ENCODE peak calls at places on chromosomes 4 and X, in five cellular contexts. C, B, S, E and O are unnamed samples.

GRCh38 chr4:22870847-22871246 is 178.1 kb downstream of the GBA3 start:
- DNase-seq in C (no peak), B (no peak), S (no peak), E (no peak), O (no peak)

GRCh38 chrX:123601437-123601836 is 131.4 kb downstream of the THOC2 start:
- DNase-seq in C (no peak), B (no peak), S (no peak), E (no peak), O (no peak)

GRCh38 chr4:186622788-186623464 is 67.6 kb upstream of the MTNR1A start:
- DNase-seq in C (no peak), B (no peak), S (peak; percentile 70), E (no peak), O (no peak)

GRCh38 chrX:20263474-20263873 is 3.2 kb downstream of the RPS6KA3 start:
- DNase-seq in C (no peak), B (no peak), S (no peak), E (no peak), O (no peak)

GRCh38 chr4:125369098-125369497 is 54.3 kb downstream of the FAT4 start:
- DNase-seq in C (no peak), B (no peak), S (no peak), E (no peak), O (no peak)

GRCh38 chrX:48466696-48467095 is 3.4 kb downstream of the SLC38A5 start:
- DNase-seq in C (no peak), B (no peak), S (no peak), E (no peak), O (no peak)

GRCh38 chr4:7166286-7166685 is 26.1 kb upstream of the SORCS2 start:
- DNase-seq in C (no peak), B (no peak), S (no peak), E (no peak), O (no peak)

GRCh38 chrX:151789179-151789800 is 54.7 kb downstream of the CNGA2 start:
- DNase-seq in C (no peak), B (no peak), S (peak; percentile 82), E (no peak), O (no peak)

GRCh38 chrX:54178100-54178940 is 4.7 kb downstream of the FAM120C start:
- DNase-seq in C (no peak), B (no peak), S (no peak), E (no peak), O (no peak)

GRCh38 chrX:153966841-153967535 is 4.6 kb downstream of the HCFC1 start:
- DNase-seq in C (peak; percentile 47), B (no peak), S (no peak), E (no peak), O (no peak)